ENCODE peak calls at places on chromosome 12, in five cellular contexts. U is right lobe of liver, K is thoracic aorta, N is GM12865, F is lower lobe of right lung. Q is an unnamed sample.

GRCh38 chr12:128382946-128383739 is 116.2 kb downstream of the TMEM132C start:
- DNase-seq in U (no peak), K (no peak), N (no peak), F (no peak), Q (no peak)

GRCh38 chr12:100608776-100609175 is 35.3 kb downstream of the GAS2L3 start:
- DNase-seq in U (no peak), K (no peak), N (no peak), F (peak), Q (no peak)

GRCh38 chr12:130639759-130640158 is 76.3 kb downstream of the RIMBP2 start:
- DNase-seq in U (no peak), K (no peak), N (no peak), F (no peak), Q (no peak)

GRCh38 chr12:12176402-12176801 is 90.4 kb downstream of the LRP6 start:
- DNase-seq in U (no peak), K (no peak), N (peak), F (no peak), Q (no peak)

GRCh38 chr12:106625976-106626375 is 43.2 kb downstream of the RFX4 start:
- DNase-seq in U (no peak), K (no peak), N (no peak), F (no peak), Q (no peak)

GRCh38 chr12:81143057-81143456 is 65.2 kb downstream of the ACSS3 start:
- DNase-seq in U (no peak), K (no peak), N (no peak), F (no peak), Q (peak)

GRCh38 chr12:70007687-70008086 is 182.7 kb downstream of the MYRFL start:
- DNase-seq in U (no peak), K (no peak), N (no peak), F (no peak), Q (no peak)

GRCh38 chr12:57419495-57419894 is 11.3 kb downstream of the R3HDM2 start:
- DNase-seq in U (no peak), K (no peak), N (no peak), F (no peak), Q (no peak)

GRCh38 chr12:114662512-114663177 is 21.3 kb downstream of the TBX3 start:
- DNase-seq in U (no peak), K (peak), N (peak), F (peak), Q (no peak)

GRCh38 chr12:110597885-110598284 is 14.8 kb upstream of the PPTC7 start:
- DNase-seq in U (no peak), K (no peak), N (no peak), F (no peak), Q (no peak)

GRCh38 chr12:46578190-46578982 is 205.8 kb upstream of the SLC38A2 start:
- DNase-seq in U (no peak), K (no peak), N (no peak), F (no peak), Q (no peak)

GRCh38 chr12:76030378-76031080 is 1.0 kb downstream of the PHLDA1 start:
- DNase-seq in U (peak), K (no peak), N (peak), F (peak), Q (peak)

GRCh38 chr12:120554658-120555057 is 20.5 kb downstream of the RNF10 start:
- DNase-seq in U (no peak), K (no peak), N (no peak), F (no peak), Q (no peak)

GRCh38 chr12:44804068-44804467 is 72.0 kb downstream of the NELL2 start:
- DNase-seq in U (no peak), K (no peak), N (no peak), F (no peak), Q (no peak)

GRCh38 chr12:38782393-38782792 is 123.0 kb downstream of the CPNE8 start:
- DNase-seq in U (no peak), K (no peak), N (no peak), F (no peak), Q (no peak)

GRCh38 chr12:46556105-46556559 is 183.6 kb upstream of the SLC38A2 start:
- DNase-seq in U (no peak), K (no peak), N (no peak), F (no peak), Q (no peak)

GRCh38 chr12:50599366-50600095 is 94.7 kb downstream of the DIP2B start:
- DNase-seq in U (no peak), K (no peak), N (no peak), F (peak), Q (no peak)
- H3K4me3 ChIP-seq in U (no peak), K (no peak), N (no peak), F (no peak), Q (no peak)

DNA sequence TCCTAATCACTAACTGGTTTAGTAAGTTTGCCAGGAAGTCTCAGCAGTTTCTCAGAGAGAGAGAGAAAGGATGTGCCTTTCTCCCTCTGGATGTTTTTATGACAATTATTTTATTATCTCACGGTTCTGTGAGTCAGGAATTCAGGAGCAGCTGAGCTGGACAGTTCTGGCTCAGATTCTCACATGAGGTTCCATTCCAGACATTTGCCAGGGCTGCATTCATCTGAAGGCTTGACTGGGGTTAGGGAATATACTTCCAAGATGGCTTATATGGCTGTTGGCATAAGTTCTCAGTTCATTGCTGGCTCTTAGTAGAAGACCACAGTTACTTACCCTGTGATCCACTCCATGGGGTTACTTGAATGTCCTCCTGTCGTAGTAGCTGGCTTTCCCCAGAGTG is 101.2 kb upstream of the ATF7IP start:
- DNase-seq in U (no peak), K (no peak), N (no peak), F (no peak), Q (no peak)
- H3K4me3 ChIP-seq in U (no peak), K (no peak), N (no peak), F (no peak), Q (no peak)

DNA sequence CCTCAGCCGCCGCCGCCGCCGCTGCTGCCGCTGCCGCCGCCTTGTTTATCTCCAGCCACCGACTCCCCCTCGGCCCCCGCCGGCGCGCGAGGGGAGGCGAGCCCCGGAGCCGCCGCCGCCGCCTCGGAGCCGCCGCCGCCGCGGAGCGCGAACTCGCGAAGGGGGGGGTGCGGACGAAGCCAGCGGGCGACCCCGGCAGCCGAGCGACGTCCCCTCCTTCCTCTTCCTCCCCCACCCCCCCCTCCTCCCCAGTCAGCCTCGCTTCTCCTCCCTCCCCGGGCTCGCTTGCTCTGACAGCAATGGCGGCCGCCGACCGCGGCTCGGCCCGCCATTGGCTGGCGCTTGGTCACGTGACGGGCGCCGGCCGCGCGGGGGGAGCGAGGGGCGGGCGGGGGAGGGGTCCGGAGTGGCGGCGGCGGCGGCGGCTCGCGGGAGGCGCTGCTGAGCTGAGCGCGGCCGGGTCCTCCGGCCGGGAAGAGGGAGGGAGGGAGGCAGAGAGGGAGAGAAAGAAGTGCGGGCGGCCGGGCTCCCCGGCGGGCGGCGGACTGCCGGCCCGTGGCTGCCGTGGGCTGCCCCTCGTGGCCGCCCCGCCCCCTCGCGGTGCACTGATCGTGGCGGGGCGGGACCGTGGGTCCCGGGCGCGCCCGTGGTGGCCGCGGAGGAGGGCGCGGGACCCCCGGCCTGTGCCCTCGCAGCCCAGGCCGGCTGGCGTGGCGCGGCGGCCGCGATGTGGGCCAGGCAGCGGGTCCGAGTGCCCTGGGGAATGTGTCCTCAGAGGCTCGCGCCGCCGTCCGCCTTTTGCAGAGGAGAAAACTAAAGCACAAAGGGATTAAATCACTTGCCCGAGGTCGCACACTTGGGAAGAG is at the start of gene MED13L:
- DNase-seq in U (peak), K (peak), N (peak), F (peak), Q (peak)
- H3K4me3 ChIP-seq in U (peak), K (peak), N (peak), F (peak), Q (peak)

GRCh38 chr12:29667011-29667410 is 116.7 kb downstream of the TMTC1 start:
- DNase-seq in U (no peak), K (no peak), N (no peak), F (no peak), Q (no peak)
- H3K4me3 ChIP-seq in U (no peak), K (no peak), N (no peak), F (no peak), Q (no peak)

GRCh38 chr12:31651893-31652521 is 7.5 kb upstream of the ETFBKMT start:
- DNase-seq in U (no peak), K (no peak), N (no peak), F (no peak), Q (no peak)

GRCh38 chr12:31647106-31647505 is 12.4 kb upstream of the ETFBKMT start:
- DNase-seq in U (no peak), K (no peak), N (no peak), F (no peak), Q (no peak)

GRCh38 chr12:31655208-31655607 is 4.3 kb upstream of the ETFBKMT start:
- DNase-seq in U (no peak), K (no peak), N (no peak), F (no peak), Q (no peak)

GRCh38 chr12:31655792-31656191 is 3.7 kb upstream of the ETFBKMT start:
- DNase-seq in U (no peak), K (no peak), N (no peak), F (no peak), Q (no peak)

DNA sequence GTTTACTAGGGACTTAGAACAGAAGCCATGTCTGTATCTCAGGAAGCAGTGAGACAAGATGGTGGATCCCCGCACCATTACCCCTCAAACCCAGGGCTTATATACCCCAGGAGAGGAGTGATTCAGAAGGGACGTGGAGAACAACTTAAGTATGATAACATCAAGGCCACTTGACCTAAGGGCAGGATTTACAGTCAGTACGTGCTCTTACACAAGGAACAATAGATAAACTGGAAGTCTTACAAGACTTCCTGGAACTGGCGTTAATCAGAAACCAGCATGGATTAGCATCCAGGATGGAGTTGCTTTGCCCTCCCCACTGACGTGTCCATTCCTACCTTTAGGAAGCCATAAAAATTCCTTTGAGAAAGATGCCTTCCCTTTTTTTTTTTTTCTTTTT is 8.6 kb upstream of the ETFBKMT start:
- DNase-seq in U (no peak), K (no peak), N (no peak), F (no peak), Q (no peak)
- H3K4me3 ChIP-seq in U (no peak), K (no peak), N (no peak), F (no peak), Q (no peak)

GRCh38 chr12:118016424-118017264 is at the start of gene RFC5:
- DNase-seq in U (peak), K (peak), N (peak), F (peak), Q (peak)

GRCh38 chr12:118015944-118016343 is 559 bp upstream of the RFC5 start:
- DNase-seq in U (no peak), K (no peak), N (no peak), F (no peak), Q (no peak)

GRCh38 chr12:118015306-118015705 is 1.2 kb upstream of the RFC5 start:
- DNase-seq in U (no peak), K (no peak), N (no peak), F (no peak), Q (no peak)

GRCh38 chr12:118020036-118020435 is 3.5 kb downstream of the RFC5 start:
- DNase-seq in U (no peak), K (no peak), N (no peak), F (no peak), Q (no peak)

DNA sequence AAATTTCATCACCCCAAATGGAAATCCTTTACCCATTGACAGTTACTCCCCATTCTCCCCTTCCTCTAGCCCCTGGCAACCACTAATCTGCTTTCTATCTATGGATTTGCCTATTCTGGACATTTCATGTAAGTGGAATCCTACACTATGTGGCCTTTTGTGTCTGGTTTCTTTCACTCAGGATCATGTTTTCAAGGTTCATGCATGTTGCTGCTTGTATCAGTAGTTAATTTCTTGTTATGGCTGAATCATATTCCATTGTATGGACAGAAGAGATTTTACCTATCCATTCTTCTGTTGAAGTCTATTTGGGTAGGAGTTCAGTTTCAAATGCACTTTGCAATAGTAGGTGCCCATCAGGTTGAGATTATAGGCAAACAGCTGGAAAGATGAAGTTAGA is 1.4 kb downstream of the RFC5 start:
- DNase-seq in U (no peak), K (no peak), N (no peak), F (no peak), Q (no peak)
- H3K4me3 ChIP-seq in U (no peak), K (no peak), N (peak), F (no peak), Q (no peak)

Q was measured in mucosa of descending colon.